ENCODE peak calls at places on chromosomes 1 and 21, in eight cellular contexts. P is fibroblast of lung, W is BE2C, O is Peyer's patch, Z is pancreas, U is GM12878, D is brain microvascular endothelial cell, N is suprapubic skin. Y is an unnamed sample. For H3K27me3, the result is how much of the 10 kb centered on the place peaks cover.

GRCh38 chr1:161190962-161191521 is 7.8 kb downstream of the ADAMTS4 start:
- DNase-seq in P (no peak), W (peak), O (no peak), Z (no peak), U (no peak), D (no peak), N (no peak), Y (no peak)

GRCh38 chr1:32742132-32742947 is 39.8 kb upstream of the SYNC start:
- DNase-seq in P (no peak), W (no peak), O (no peak), Z (peak), U (no peak), D (no peak), N (no peak), Y (no peak)

GRCh38 chr21:45534591-45535331 is 7.5 kb downstream of the SLC19A1 start:
- DNase-seq in P (peak), W (peak), O (no peak), Z (peak), U (no peak), D (no peak), N (no peak), Y (no peak)

GRCh38 chr1:36609241-36610027 is 126.7 kb upstream of the CSF3R start:
- DNase-seq in P (peak), W (peak), O (no peak), Z (no peak), U (no peak), D (peak), N (no peak), Y (peak)

GRCh38 chr1:62508187-62508758 is 71.4 kb downstream of the USP1 start:
- DNase-seq in P (peak), W (peak), O (no peak), Z (no peak), U (peak), D (peak), N (no peak), Y (no peak)

GRCh38 chr1:202010042-202011015 is at the start of gene ELF3:
- DNase-seq in P (no peak), W (no peak), O (no peak), Z (peak), U (peak), D (no peak), N (no peak), Y (peak)

GRCh38 chr1:176029155-176029554 is 177.9 kb downstream of the COP1 start:
- DNase-seq in P (no peak), W (no peak), O (no peak), Z (no peak), U (no peak), D (no peak), N (no peak), Y (no peak)

GRCh38 chr1:3069491-3070303 is 694 bp downstream of the PRDM16 start:
- DNase-seq in P (peak), W (peak), O (no peak), Z (peak), U (no peak), D (peak), N (peak), Y (no peak)

GRCh38 chr1:201020647-201021332 is 2.7 kb downstream of the KIF21B start:
- DNase-seq in P (no peak), W (no peak), O (peak), Z (no peak), U (no peak), D (no peak), N (no peak), Y (no peak)

GRCh38 chr1:39653546-39654031 is 14.1 kb upstream of the HEYL start:
- DNase-seq in P (peak), W (peak), O (peak), Z (peak), U (peak), D (peak), N (peak), Y (peak)

GRCh38 chr21:36560933-36561575 is 81.1 kb upstream of the CLDN14 start:
- DNase-seq in P (no peak), W (no peak), O (no peak), Z (no peak), U (no peak), D (no peak), N (no peak), Y (no peak)

GRCh38 chr1:226580625-226581270 is 32.2 kb downstream of the STUM start:
- DNase-seq in P (no peak), W (no peak), O (no peak), Z (no peak), U (no peak), D (no peak), N (no peak), Y (no peak)
- H3K27me3 ChIP-seq in P (under half), W (under half), O (under half), Z (under half), U (under half), D (under half), N (under half), Y (under half)

GRCh38 chr1:51025374-51025773 is 55.3 kb downstream of the CDKN2C start:
- DNase-seq in P (no peak), W (no peak), O (no peak), Z (no peak), U (no peak), D (no peak), N (no peak), Y (no peak)
- TF ChIP-seq CTCF in P (no peak), W (no peak), O (no peak), Z (no peak), U (no peak), D (no peak), N (no peak), Y (no peak)

GRCh38 chr1:57927003-57927402 is 503.1 kb upstream of the DAB1 start:
- DNase-seq in P (no peak), W (no peak), O (no peak), Z (no peak), U (peak), D (no peak), N (no peak), Y (peak)
- H3K4me3 ChIP-seq in P (no peak), W (no peak), O (no peak), Z (no peak), U (no peak), D (no peak), N (no peak), Y (no peak)

DNA sequence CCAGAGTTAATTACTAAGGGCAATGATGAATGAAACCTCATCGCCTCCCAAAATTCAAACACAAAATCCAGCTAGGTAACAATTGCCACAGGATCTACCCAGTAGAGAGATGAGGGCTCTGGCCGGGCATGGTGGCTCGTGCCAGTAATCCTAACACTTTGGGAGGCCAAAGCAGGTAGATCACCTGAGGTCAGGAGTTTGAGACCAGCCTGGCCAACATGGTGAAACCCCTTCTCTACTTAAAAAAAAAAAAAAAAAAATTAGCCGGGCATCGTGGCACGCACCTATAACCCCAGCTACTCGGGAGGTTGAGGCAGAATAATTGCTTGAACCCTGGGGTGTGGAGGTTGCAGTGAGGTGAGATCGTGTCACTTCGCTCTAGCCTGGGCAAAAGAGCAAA is 15.8 kb downstream of the CD2 start:
- DNase-seq in P (no peak), W (no peak), O (no peak), Z (no peak), U (no peak), D (no peak), N (no peak), Y (no peak)
- H3K27me3 ChIP-seq in P (under half), W (under half), O (under half), Z (under half), U (under half), D (under half), N (under half), Y (under half)

DNA sequence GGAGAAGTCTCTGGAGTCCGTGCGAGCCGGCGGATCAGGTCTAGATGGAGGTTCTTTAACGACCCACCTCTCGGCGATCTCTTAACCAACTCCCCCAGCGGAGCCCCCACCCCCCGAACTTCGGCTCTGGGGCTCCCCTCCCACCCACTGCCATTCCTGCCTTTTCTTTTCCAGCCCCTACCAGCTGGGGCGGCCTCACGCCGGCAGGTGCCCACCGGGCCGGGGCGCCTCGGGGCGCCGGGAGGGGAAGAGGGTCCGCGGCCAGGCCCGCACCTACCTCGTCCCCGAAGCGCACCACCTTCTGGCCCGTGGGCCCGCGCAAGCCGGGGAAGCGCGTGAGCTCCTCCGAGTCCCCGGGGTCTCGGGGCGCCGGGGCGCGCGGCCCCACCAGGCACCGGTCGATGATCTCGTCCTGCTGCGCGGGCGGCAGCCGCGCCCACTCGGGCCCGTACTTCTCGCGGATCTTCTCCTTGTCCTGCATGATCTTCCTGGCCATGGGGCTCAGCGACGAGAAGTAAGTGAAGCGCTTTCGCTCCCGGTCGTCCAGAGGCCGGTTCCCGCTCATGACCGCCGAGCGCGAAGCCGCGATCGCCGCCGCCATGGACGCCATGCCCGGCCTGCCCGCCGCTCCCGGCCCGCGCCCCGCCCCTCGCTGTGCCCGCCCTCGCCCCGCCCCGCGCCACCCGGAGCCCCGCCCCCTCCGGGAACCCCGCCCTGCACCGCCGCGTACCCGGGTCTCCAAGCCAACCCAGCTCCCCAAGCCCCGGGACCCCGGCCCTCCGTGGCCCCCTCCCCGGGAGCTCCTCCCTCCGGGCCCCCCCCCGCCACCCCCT is at the start of gene C1orf198:
- DNase-seq in P (no peak), W (peak), O (peak), Z (peak), U (no peak), D (no peak), N (peak), Y (peak)
- TF ChIP-seq CTCF in P (no peak), W (no peak), O (no peak), Z (no peak), U (no peak), D (no peak), N (no peak), Y (no peak)

GRCh38 chr1:28517649-28517999 is 11.8 kb downstream of the RCC1 start:
- DNase-seq in P (peak), W (no peak), O (no peak), Z (no peak), U (no peak), D (no peak), N (no peak), Y (no peak)
- H3K4me3 ChIP-seq in P (peak), W (peak), O (peak), Z (peak), U (peak), D (peak), N (peak), Y (peak)